ENCODE peak calls at places on chromosomes 7 and 10, in eight cellular contexts. G is A549; V is activated naive CD4-positive, alpha-beta T cell treated with anti-CD3 and anti-CD28 coated beads, Interleukin-2, amount 50 U/mL, for 72 hours; C is astrocyte of the spinal cord; N is cerebellar cortex; H is cardiac muscle cell; O is anterior cingulate cortex; U is NB4. A is an unnamed sample.

GRCh38 chr7:105346138-105346537 is 42.6 kb downstream of the SRPK2 start:
- DNase-seq in G (no peak), V (no peak), C (no peak), N (no peak), H (peak), O (no peak), U (no peak), A (no peak)

GRCh38 chr10:98374176-98374969 is 40.6 kb downstream of the PYROXD2 start:
- DNase-seq in G (no peak), V (no peak), C (peak), N (no peak), H (no peak), O (no peak), U (no peak), A (no peak)

GRCh38 chr10:102196893-102197292 is 29.2 kb upstream of the ELOVL3 start:
- DNase-seq in G (no peak), V (peak), C (no peak), N (no peak), H (no peak), O (no peak), U (no peak), A (no peak)

GRCh38 chr7:24946467-24946866 is 33.5 kb downstream of the OSBPL3 start:
- DNase-seq in G (no peak), V (no peak), C (no peak), N (no peak), H (no peak), O (no peak), U (no peak), A (no peak)

GRCh38 chr7:105222953-105223352 is 165.8 kb downstream of the SRPK2 start:
- DNase-seq in G (no peak), V (no peak), C (no peak), N (no peak), H (no peak), O (no peak), U (no peak), A (no peak)

GRCh38 chr7:70044064-70044463 is 445.8 kb downstream of the AUTS2 start:
- DNase-seq in G (no peak), V (no peak), C (no peak), N (no peak), H (peak), O (no peak), U (no peak), A (no peak)

GRCh38 chr7:77738871-77739270 is 42.6 kb downstream of the RSBN1L start:
- DNase-seq in G (no peak), V (no peak), C (peak), N (no peak), H (no peak), O (no peak), U (no peak), A (no peak)

GRCh38 chr10:70267161-70267933 is 16.5 kb downstream of the NPFFR1 start:
- DNase-seq in G (peak), V (peak), C (peak), N (no peak), H (no peak), O (no peak), U (peak), A (no peak)

GRCh38 chr10:32893431-32893830 is 64.6 kb downstream of the ITGB1 start:
- DNase-seq in G (no peak), V (no peak), C (no peak), N (peak), H (peak), O (no peak), U (peak), A (no peak)

GRCh38 chr10:103709341-103709920 is 145.9 kb downstream of the SH3PXD2A start:
- DNase-seq in G (no peak), V (no peak), C (peak), N (no peak), H (no peak), O (no peak), U (no peak), A (no peak)

GRCh38 chr7:88539977-88540376 is 219.5 kb upstream of the ZNF804B start:
- DNase-seq in G (no peak), V (no peak), C (no peak), N (no peak), H (no peak), O (no peak), U (no peak), A (no peak)

GRCh38 chr7:20508109-20508508 is 107.4 kb upstream of the ABCB5 start:
- DNase-seq in G (no peak), V (no peak), C (peak), N (no peak), H (no peak), O (no peak), U (peak), A (no peak)

GRCh38 chr7:66682350-66683093 is 53.8 kb downstream of the KCTD7 start:
- DNase-seq in G (peak), V (no peak), C (no peak), N (no peak), H (peak), O (no peak), U (peak), A (no peak)

GRCh38 chr7:155456772-155457543 is 971 bp upstream of the EN2 start:
- DNase-seq in G (peak), V (no peak), C (peak), N (peak), H (peak), O (peak), U (peak), A (no peak)

GRCh38 chr10:55668326-55668922 is 692.6 kb downstream of the ZWINT start:
- DNase-seq in G (no peak), V (no peak), C (no peak), N (no peak), H (peak), O (no peak), U (peak), A (no peak)

GRCh38 chr7:5396542-5396941 is 27.1 kb downstream of the TNRC18 start:
- DNase-seq in G (peak), V (peak), C (no peak), N (no peak), H (no peak), O (peak), U (peak), A (peak)

GRCh38 chr10:78307576-78307975 is 273.9 kb downstream of the RPS24 start:
- DNase-seq in G (no peak), V (no peak), C (no peak), N (no peak), H (no peak), O (no peak), U (no peak), A (no peak)

A was measured in T-helper 22 cell.